ENCODE peak calls at places on chromosomes 2 and 18, in nine cellular contexts. One of them, this sample, is unnamed.

GRCh38 chr2:216829533-216829932 is 30.3 kb downstream of the TNP1 start:
- DNase-seq in Panc1: no peak
- DNase-seq in NCI-H1105 treated with DMSO at 0.1 percent for 48 hours: peak
- DNase-seq in ecto neural progenitor cell: no peak
- DNase-seq in GF-D8: no peak
- DNase-seq in DMS153: peak
- DNase-seq in fibroblast of the conjunctiva: peak
- DNase-seq in left cardiac atrium: peak
- DNase-seq in stimulated activated CD8-positive, alpha-beta memory T cell treated with anti-CD3 and anti-CD28 coated beads, Interleukin-7, amount 100 ng/mL, for 4 hours: no peak
- DNase-seq in this sample: peak

GRCh38 chr2:127673304-127674069 is 1.8 kb downstream of the LIMS2 start:
- DNase-seq in Panc1: no peak
- DNase-seq in NCI-H1105 treated with DMSO at 0.1 percent for 48 hours: no peak
- DNase-seq in GF-D8: no peak
- DNase-seq in DMS153: no peak
- DNase-seq in left cardiac atrium: peak
- DNase-seq in fibroblast of the conjunctiva: no peak
- DNase-seq in ecto neural progenitor cell: no peak
- DNase-seq in stimulated activated CD8-positive, alpha-beta memory T cell treated with anti-CD3 and anti-CD28 coated beads, Interleukin-7, amount 100 ng/mL, for 4 hours: no peak
- DNase-seq in this sample: no peak

GRCh38 chr2:70094978-70095832 is 7.9 kb downstream of the PCBP1 start:
- DNase-seq in ecto neural progenitor cell: no peak
- DNase-seq in DMS153: peak
- DNase-seq in fibroblast of the conjunctiva: no peak
- DNase-seq in GF-D8: peak
- DNase-seq in Panc1: no peak
- DNase-seq in stimulated activated CD8-positive, alpha-beta memory T cell treated with anti-CD3 and anti-CD28 coated beads, Interleukin-7, amount 100 ng/mL, for 4 hours: peak
- DNase-seq in left cardiac atrium: peak
- DNase-seq in NCI-H1105 treated with DMSO at 0.1 percent for 48 hours: no peak
- DNase-seq in this sample: peak

GRCh38 chr2:16588565-16588964 is 77.1 kb downstream of the CYRIA start:
- DNase-seq in ecto neural progenitor cell: no peak
- DNase-seq in GF-D8: no peak
- DNase-seq in stimulated activated CD8-positive, alpha-beta memory T cell treated with anti-CD3 and anti-CD28 coated beads, Interleukin-7, amount 100 ng/mL, for 4 hours: no peak
- DNase-seq in Panc1: no peak
- DNase-seq in left cardiac atrium: no peak
- DNase-seq in fibroblast of the conjunctiva: no peak
- DNase-seq in NCI-H1105 treated with DMSO at 0.1 percent for 48 hours: no peak
- DNase-seq in DMS153: no peak
- DNase-seq in this sample: no peak

GRCh38 chr18:57951110-57951796 is 92.8 kb upstream of the NEDD4L start:
- DNase-seq in DMS153: no peak
- DNase-seq in NCI-H1105 treated with DMSO at 0.1 percent for 48 hours: no peak
- DNase-seq in left cardiac atrium: no peak
- DNase-seq in Panc1: no peak
- DNase-seq in stimulated activated CD8-positive, alpha-beta memory T cell treated with anti-CD3 and anti-CD28 coated beads, Interleukin-7, amount 100 ng/mL, for 4 hours: no peak
- DNase-seq in ecto neural progenitor cell: no peak
- DNase-seq in fibroblast of the conjunctiva: no peak
- DNase-seq in GF-D8: no peak
- DNase-seq in this sample: peak

GRCh38 chr2:177970670-177971454 is 101.7 kb downstream of the PDE11A start:
- DNase-seq in GF-D8: no peak
- DNase-seq in Panc1: no peak
- DNase-seq in stimulated activated CD8-positive, alpha-beta memory T cell treated with anti-CD3 and anti-CD28 coated beads, Interleukin-7, amount 100 ng/mL, for 4 hours: no peak
- DNase-seq in DMS153: no peak
- DNase-seq in NCI-H1105 treated with DMSO at 0.1 percent for 48 hours: no peak
- DNase-seq in fibroblast of the conjunctiva: no peak
- DNase-seq in left cardiac atrium: no peak
- DNase-seq in ecto neural progenitor cell: no peak
- DNase-seq in this sample: no peak

GRCh38 chr2:142286618-142287017 is 155.8 kb upstream of the LRP1B start:
- DNase-seq in stimulated activated CD8-positive, alpha-beta memory T cell treated with anti-CD3 and anti-CD28 coated beads, Interleukin-7, amount 100 ng/mL, for 4 hours: no peak
- DNase-seq in fibroblast of the conjunctiva: no peak
- DNase-seq in NCI-H1105 treated with DMSO at 0.1 percent for 48 hours: no peak
- DNase-seq in GF-D8: no peak
- DNase-seq in DMS153: no peak
- DNase-seq in ecto neural progenitor cell: peak
- DNase-seq in left cardiac atrium: no peak
- DNase-seq in Panc1: no peak
- DNase-seq in this sample: peak

GRCh38 chr2:172709566-172710291 is 25.9 kb upstream of the RAPGEF4 start:
- DNase-seq in NCI-H1105 treated with DMSO at 0.1 percent for 48 hours: no peak
- DNase-seq in left cardiac atrium: no peak
- DNase-seq in stimulated activated CD8-positive, alpha-beta memory T cell treated with anti-CD3 and anti-CD28 coated beads, Interleukin-7, amount 100 ng/mL, for 4 hours: no peak
- DNase-seq in GF-D8: no peak
- DNase-seq in Panc1: no peak
- DNase-seq in DMS153: no peak
- DNase-seq in fibroblast of the conjunctiva: no peak
- DNase-seq in ecto neural progenitor cell: no peak
- DNase-seq in this sample: no peak

This sample was measured in mammary epithelial cell.